ENCODE peak calls at places on chromosomes 16 and 17, in seven cellular contexts. A is fibroblast of pulmonary artery, V is Panc1, S is ascending aorta, H is GM23248, L is left ventricle myocardium inferior, P is esophagus muscularis mucosa. F is an unnamed sample.

GRCh38 chr16:84810518-84811273 is 9.1 kb upstream of the CRISPLD2 start:
- DNase-seq in A (peak), V (no peak), S (no peak), H (peak), L (no peak), P (no peak), F (peak)

GRCh38 chr17:32878211-32878610 is 1.3 kb upstream of the MYO1D start:
- DNase-seq in A (peak), V (no peak), S (peak), H (peak), L (no peak), P (no peak), F (no peak)

GRCh38 chr17:34001246-34001645 is 253.8 kb upstream of the CCL2 start:
- DNase-seq in A (no peak), V (no peak), S (no peak), H (no peak), L (no peak), P (peak), F (no peak)

GRCh38 chr17:31273511-31273910 is 23.5 kb downstream of the OMG start:
- DNase-seq in A (no peak), V (no peak), S (no peak), H (no peak), L (no peak), P (no peak), F (no peak)

GRCh38 chr17:2170023-2170422 is 115.1 kb downstream of the HIC1 start:
- DNase-seq in A (no peak), V (no peak), S (no peak), H (no peak), L (no peak), P (no peak), F (no peak)

GRCh38 chr17:41718287-41718645 is 6.1 kb downstream of the GAST start:
- DNase-seq in A (no peak), V (no peak), S (no peak), H (no peak), L (no peak), P (no peak), F (no peak)

GRCh38 chr16:16033208-16033717 is 83.8 kb downstream of the ABCC1 start:
- DNase-seq in A (no peak), V (no peak), S (no peak), H (no peak), L (no peak), P (no peak), F (no peak)

GRCh38 chr17:9206160-9206988 is 185.1 kb downstream of the NTN1 start:
- DNase-seq in A (no peak), V (no peak), S (no peak), H (no peak), L (no peak), P (no peak), F (no peak)

GRCh38 chr17:56880133-56880532 is 33.7 kb downstream of the TRIM25 start:
- DNase-seq in A (no peak), V (no peak), S (no peak), H (no peak), L (no peak), P (no peak), F (no peak)

GRCh38 chr16:28140788-28141618 is 70.8 kb downstream of the XPO6 start:
- DNase-seq in A (peak), V (no peak), S (no peak), H (no peak), L (no peak), P (no peak), F (peak)

GRCh38 chr16:77387810-77388209 is 47.0 kb downstream of the ADAMTS18 start:
- DNase-seq in A (no peak), V (no peak), S (no peak), H (no peak), L (no peak), P (no peak), F (no peak)

GRCh38 chr17:75380315-75380714 is 25.2 kb downstream of the GRB2 start:
- DNase-seq in A (no peak), V (no peak), S (no peak), H (no peak), L (no peak), P (no peak), F (no peak)

GRCh38 chr16:70738083-70738977 is 52.5 kb upstream of the MTSS2 start:
- DNase-seq in A (peak), V (no peak), S (no peak), H (peak), L (peak), P (no peak), F (no peak)

GRCh38 chr17:49576121-49576905 is 642 bp downstream of the NXPH3 start:
- DNase-seq in A (peak), V (no peak), S (no peak), H (peak), L (peak), P (no peak), F (no peak)

GRCh38 chr17:49577978-49578893 is 2.6 kb downstream of the NXPH3 start:
- DNase-seq in A (no peak), V (no peak), S (no peak), H (no peak), L (no peak), P (no peak), F (no peak)

GRCh38 chr17:49576906-49577650 is 1.4 kb downstream of the NXPH3 start:
- DNase-seq in A (no peak), V (no peak), S (no peak), H (no peak), L (no peak), P (no peak), F (no peak)

GRCh38 chr17:49578963-49579500 is 3.4 kb downstream of the NXPH3 start:
- DNase-seq in A (no peak), V (no peak), S (no peak), H (no peak), L (no peak), P (no peak), F (no peak)

GRCh38 chr17:49577651-49577935 is 1.9 kb downstream of the NXPH3 start:
- DNase-seq in A (no peak), V (no peak), S (no peak), H (no peak), L (no peak), P (no peak), F (no peak)
- H3K4me3 ChIP-seq in A (no peak), V (no peak), S (peak), H (no peak), L (peak), P (peak), F (no peak)

GRCh38 chr16:4769306-4769638 is 2.3 kb upstream of the ZNF500 start:
- DNase-seq in A (no peak), V (no peak), S (no peak), H (no peak), L (no peak), P (no peak), F (no peak)
- H3K4me3 ChIP-seq in A (peak), V (peak), S (peak), H (peak), L (peak), P (peak), F (no peak)

DNA sequence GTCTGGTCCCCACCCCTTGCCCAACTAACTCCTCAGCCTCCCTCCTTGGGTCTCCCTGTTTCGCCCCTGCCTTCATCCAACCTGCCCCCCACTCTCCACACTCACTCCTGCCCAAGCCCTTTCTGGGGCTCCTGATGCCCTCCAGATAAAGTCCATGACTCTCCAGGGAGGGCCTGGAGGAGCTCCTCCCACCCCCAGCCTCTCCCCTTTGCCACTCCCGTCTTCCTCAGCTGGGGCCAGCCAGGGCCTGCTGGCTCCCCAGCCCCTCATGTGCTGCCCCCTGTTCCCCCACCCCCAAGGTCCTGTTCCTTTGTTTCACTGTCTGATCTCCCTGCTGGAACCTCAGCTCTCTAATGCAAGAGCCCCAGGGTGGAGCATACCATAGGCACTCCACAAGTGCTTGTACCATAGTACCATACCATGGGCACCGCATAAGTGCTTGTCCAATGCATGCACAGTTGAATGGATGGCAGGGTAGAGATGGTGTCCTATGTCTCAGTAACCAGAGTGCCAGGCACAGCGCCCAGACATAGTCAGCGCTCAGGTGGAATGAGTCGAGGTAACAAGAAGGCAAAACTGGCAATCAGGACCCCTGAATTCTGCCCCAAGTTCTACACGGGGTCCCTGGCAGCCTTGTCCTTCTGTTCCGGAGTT is 1.5 kb downstream of the PLCD3 start:
- DNase-seq in A (no peak), V (no peak), S (no peak), H (no peak), L (no peak), P (no peak), F (no peak)
- H3K4me3 ChIP-seq in A (peak), V (peak), S (peak), H (peak), L (peak), P (peak), F (no peak)

DNA sequence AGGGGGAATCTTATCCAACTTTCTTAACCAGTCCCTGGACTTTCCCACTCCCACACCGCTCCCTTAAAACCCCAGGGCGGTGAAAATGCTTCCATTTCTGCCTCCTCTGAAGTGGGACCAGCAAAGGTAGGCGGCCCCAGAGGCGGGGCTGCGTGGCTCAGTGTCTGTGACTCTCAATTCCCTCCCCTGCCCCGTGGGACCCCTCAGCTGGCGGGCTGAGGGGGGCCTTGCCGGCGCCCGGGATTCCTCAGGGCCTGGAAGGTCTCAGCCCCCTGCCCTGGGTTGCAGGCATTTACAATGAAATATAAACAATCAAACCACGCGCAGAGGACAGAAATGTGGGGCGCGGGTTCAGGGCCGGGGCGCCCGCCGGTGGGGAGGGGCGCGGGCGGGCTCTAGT is 3.6 kb downstream of the SOST start:
- DNase-seq in A (no peak), V (no peak), S (no peak), H (no peak), L (no peak), P (no peak), F (no peak)
- H3K4me3 ChIP-seq in A (no peak), V (peak), S (peak), H (no peak), L (peak), P (peak), F (no peak)

GRCh38 chr16:1466054-1466453 is 8.8 kb downstream of the CLCN7 start:
- DNase-seq in A (no peak), V (no peak), S (no peak), H (no peak), L (no peak), P (no peak), F (no peak)
- H3K4me3 ChIP-seq in A (no peak), V (no peak), S (no peak), H (no peak), L (no peak), P (no peak), F (no peak)

GRCh38 chr16:3188675-3188924 is 596 bp downstream of the OR1F1 start:
- DNase-seq in A (no peak), V (peak), S (no peak), H (no peak), L (no peak), P (no peak), F (no peak)

GRCh38 chr16:3189869-3190268 is 1.9 kb downstream of the OR1F1 start:
- DNase-seq in A (no peak), V (no peak), S (no peak), H (no peak), L (no peak), P (no peak), F (no peak)

GRCh38 chr16:3188925-3189825 is 1.2 kb downstream of the OR1F1 start:
- DNase-seq in A (peak), V (peak), S (no peak), H (peak), L (no peak), P (no peak), F (peak)

GRCh38 chr16:3187798-3188674 is at the start of gene OR1F1:
- DNase-seq in A (peak), V (no peak), S (no peak), H (peak), L (no peak), P (no peak), F (peak)

GRCh38 chr16:3186946-3187690 is 886 bp upstream of the OR1F1 start:
- DNase-seq in A (no peak), V (no peak), S (no peak), H (no peak), L (no peak), P (no peak), F (no peak)
- H3K4me3 ChIP-seq in A (no peak), V (peak), S (no peak), H (peak), L (no peak), P (no peak), F (no peak)

GRCh38 chr16:10535461-10535860 is 44.9 kb downstream of the EMP2 start:
- DNase-seq in A (no peak), V (no peak), S (no peak), H (no peak), L (no peak), P (no peak), F (no peak)
- H3K4me3 ChIP-seq in A (no peak), V (no peak), S (no peak), H (no peak), L (no peak), P (no peak), F (no peak)

GRCh38 chr17:47850692-47851573 is at the start of gene SP6:
- DNase-seq in A (peak), V (no peak), S (no peak), H (peak), L (peak), P (no peak), F (no peak)

GRCh38 chr17:47848198-47848513 is 2.8 kb downstream of the SP6 start:
- DNase-seq in A (no peak), V (no peak), S (no peak), H (no peak), L (no peak), P (no peak), F (no peak)

GRCh38 chr17:47852113-47852949 is 1.4 kb upstream of the SP6 start:
- DNase-seq in A (no peak), V (no peak), S (no peak), H (peak), L (no peak), P (no peak), F (no peak)

GRCh38 chr17:47851764-47852112 is 775 bp upstream of the SP6 start:
- DNase-seq in A (no peak), V (no peak), S (no peak), H (no peak), L (no peak), P (no peak), F (no peak)

DNA sequence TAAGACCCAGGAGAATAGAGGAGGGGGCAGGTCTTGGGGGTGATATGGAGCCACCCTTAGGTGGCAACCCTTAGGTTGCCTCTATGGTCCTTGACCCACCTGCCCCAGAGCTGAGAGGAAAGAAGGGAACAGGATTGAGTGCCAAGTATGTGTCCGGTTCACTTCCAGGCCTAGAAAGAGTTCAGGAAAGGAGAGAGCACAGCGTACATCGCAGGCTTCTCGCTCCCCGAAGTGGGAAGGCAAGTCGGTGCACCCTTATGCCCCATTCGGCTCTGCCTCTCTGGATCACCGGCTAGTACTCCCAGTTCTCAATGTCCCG is 631 bp downstream of the SP6 start:
- DNase-seq in A (no peak), V (no peak), S (no peak), H (no peak), L (no peak), P (no peak), F (no peak)
- H3K4me3 ChIP-seq in A (no peak), V (peak), S (peak), H (no peak), L (peak), P (peak), F (no peak)